ENCODE peak calls at places on chromosomes 13 and 19, in eight cellular contexts. One of them, this sample, is unnamed.

GRCh38 chr13:113877149-113877990 is 13.5 kb upstream of the GAS6 start:
- DNase-seq in foreskin fibroblast: no peak
- DNase-seq in breast epithelium: no peak
- DNase-seq in OCI-LY7: no peak
- DNase-seq in bronchial epithelial cell: no peak
- DNase-seq in cardiac muscle cell: no peak
- DNase-seq in CD8-positive, alpha-beta T cell: no peak
- DNase-seq in stomach: no peak
- DNase-seq in this sample: no peak

GRCh38 chr13:100954430-100955361 is 280.1 kb upstream of the TMTC4 start:
- DNase-seq in foreskin fibroblast: peak
- DNase-seq in breast epithelium: no peak
- DNase-seq in OCI-LY7: no peak
- DNase-seq in bronchial epithelial cell: no peak
- DNase-seq in cardiac muscle cell: peak
- DNase-seq in CD8-positive, alpha-beta T cell: no peak
- DNase-seq in stomach: no peak
- DNase-seq in this sample: peak

GRCh38 chr13:70023506-70023905 is 84.1 kb upstream of the ATXN8OS start:
- DNase-seq in foreskin fibroblast: no peak
- DNase-seq in breast epithelium: no peak
- DNase-seq in OCI-LY7: no peak
- DNase-seq in bronchial epithelial cell: no peak
- DNase-seq in cardiac muscle cell: no peak
- DNase-seq in CD8-positive, alpha-beta T cell: no peak
- DNase-seq in stomach: no peak
- DNase-seq in this sample: no peak

GRCh38 chr19:38035515-38036495 is 128.8 kb downstream of the SIPA1L3 start:
- DNase-seq in foreskin fibroblast: peak
- DNase-seq in breast epithelium: no peak
- DNase-seq in OCI-LY7: no peak
- DNase-seq in bronchial epithelial cell: no peak
- DNase-seq in cardiac muscle cell: no peak
- DNase-seq in CD8-positive, alpha-beta T cell: no peak
- DNase-seq in stomach: no peak
- DNase-seq in this sample: no peak

GRCh38 chr19:4473011-4473410 is 914 bp downstream of the HDGFL2 start:
- DNase-seq in foreskin fibroblast: no peak
- DNase-seq in breast epithelium: no peak
- DNase-seq in OCI-LY7: no peak
- DNase-seq in bronchial epithelial cell: no peak
- DNase-seq in cardiac muscle cell: no peak
- DNase-seq in CD8-positive, alpha-beta T cell: no peak
- DNase-seq in stomach: no peak
- DNase-seq in this sample: no peak

GRCh38 chr13:106471957-106472543 is 63.4 kb downstream of the EFNB2 start:
- DNase-seq in foreskin fibroblast: peak
- DNase-seq in breast epithelium: no peak
- DNase-seq in OCI-LY7: no peak
- DNase-seq in bronchial epithelial cell: peak
- DNase-seq in cardiac muscle cell: peak
- DNase-seq in CD8-positive, alpha-beta T cell: no peak
- DNase-seq in stomach: peak
- DNase-seq in this sample: peak

GRCh38 chr19:30593358-30593757 is 221.2 kb downstream of the ZNF536 start:
- DNase-seq in foreskin fibroblast: no peak
- DNase-seq in breast epithelium: no peak
- DNase-seq in OCI-LY7: no peak
- DNase-seq in bronchial epithelial cell: no peak
- DNase-seq in cardiac muscle cell: no peak
- DNase-seq in CD8-positive, alpha-beta T cell: no peak
- DNase-seq in stomach: no peak
- DNase-seq in this sample: no peak

GRCh38 chr19:18746393-18747167 is 44.5 kb downstream of the COMP start:
- DNase-seq in foreskin fibroblast: no peak
- DNase-seq in breast epithelium: no peak
- DNase-seq in OCI-LY7: no peak
- DNase-seq in bronchial epithelial cell: no peak
- DNase-seq in cardiac muscle cell: no peak
- DNase-seq in CD8-positive, alpha-beta T cell: no peak
- DNase-seq in stomach: no peak
- DNase-seq in this sample: no peak

GRCh38 chr13:94632227-94632980 is 30.7 kb downstream of the GPR180 start:
- DNase-seq in foreskin fibroblast: no peak
- DNase-seq in breast epithelium: no peak
- DNase-seq in OCI-LY7: no peak
- DNase-seq in bronchial epithelial cell: no peak
- DNase-seq in cardiac muscle cell: no peak
- DNase-seq in CD8-positive, alpha-beta T cell: no peak
- DNase-seq in stomach: no peak
- DNase-seq in this sample: no peak

GRCh38 chr13:45713106-45713690 is 11.1 kb downstream of the CBY2 start:
- DNase-seq in foreskin fibroblast: no peak
- DNase-seq in breast epithelium: no peak
- DNase-seq in OCI-LY7: no peak
- DNase-seq in bronchial epithelial cell: no peak
- DNase-seq in cardiac muscle cell: no peak
- DNase-seq in CD8-positive, alpha-beta T cell: no peak
- DNase-seq in stomach: no peak
- DNase-seq in this sample: no peak

GRCh38 chr19:53892301-53892980 is 10.4 kb downstream of the PRKCG start:
- DNase-seq in foreskin fibroblast: no peak
- DNase-seq in breast epithelium: no peak
- DNase-seq in OCI-LY7: no peak
- DNase-seq in bronchial epithelial cell: no peak
- DNase-seq in cardiac muscle cell: no peak
- DNase-seq in CD8-positive, alpha-beta T cell: no peak
- DNase-seq in stomach: no peak
- DNase-seq in this sample: no peak

GRCh38 chr19:10748924-10749434 is 31.1 kb downstream of the DNM2 start:
- DNase-seq in foreskin fibroblast: peak
- DNase-seq in breast epithelium: no peak
- DNase-seq in OCI-LY7: no peak
- DNase-seq in bronchial epithelial cell: peak
- DNase-seq in cardiac muscle cell: no peak
- DNase-seq in CD8-positive, alpha-beta T cell: no peak
- DNase-seq in stomach: peak
- DNase-seq in this sample: peak

GRCh38 chr13:77893066-77893465 is 25.6 kb downstream of the EDNRB start:
- DNase-seq in foreskin fibroblast: no peak
- DNase-seq in breast epithelium: no peak
- DNase-seq in OCI-LY7: no peak
- DNase-seq in bronchial epithelial cell: no peak
- DNase-seq in cardiac muscle cell: no peak
- DNase-seq in CD8-positive, alpha-beta T cell: no peak
- DNase-seq in stomach: no peak
- DNase-seq in this sample: no peak

GRCh38 chr19:31233288-31233687 is 115.9 kb downstream of the TSHZ3 start:
- DNase-seq in foreskin fibroblast: no peak
- DNase-seq in breast epithelium: no peak
- DNase-seq in OCI-LY7: no peak
- DNase-seq in bronchial epithelial cell: no peak
- DNase-seq in cardiac muscle cell: no peak
- DNase-seq in CD8-positive, alpha-beta T cell: no peak
- DNase-seq in stomach: no peak
- DNase-seq in this sample: peak

GRCh38 chr13:91242652-91243051 is 104.8 kb upstream of the MIR17HG start:
- DNase-seq in foreskin fibroblast: no peak
- DNase-seq in breast epithelium: no peak
- DNase-seq in OCI-LY7: no peak
- DNase-seq in bronchial epithelial cell: no peak
- DNase-seq in cardiac muscle cell: no peak
- DNase-seq in CD8-positive, alpha-beta T cell: no peak
- DNase-seq in stomach: no peak
- DNase-seq in this sample: peak

GRCh38 chr19:41398603-41399002 is 985 bp downstream of the BCKDHA start:
- DNase-seq in foreskin fibroblast: no peak
- DNase-seq in breast epithelium: no peak
- DNase-seq in OCI-LY7: no peak
- DNase-seq in bronchial epithelial cell: no peak
- DNase-seq in cardiac muscle cell: no peak
- DNase-seq in CD8-positive, alpha-beta T cell: no peak
- DNase-seq in stomach: no peak
- DNase-seq in this sample: no peak

GRCh38 chr19:41392775-41393174 is 4.4 kb downstream of the EXOSC5 start:
- DNase-seq in foreskin fibroblast: no peak
- DNase-seq in breast epithelium: no peak
- DNase-seq in OCI-LY7: no peak
- DNase-seq in bronchial epithelial cell: no peak
- DNase-seq in cardiac muscle cell: no peak
- DNase-seq in CD8-positive, alpha-beta T cell: no peak
- DNase-seq in stomach: no peak
- DNase-seq in this sample: no peak

GRCh38 chr19:41398042-41398403 is 405 bp downstream of the BCKDHA start:
- DNase-seq in foreskin fibroblast: no peak
- DNase-seq in breast epithelium: no peak
- DNase-seq in OCI-LY7: no peak
- DNase-seq in bronchial epithelial cell: peak
- DNase-seq in cardiac muscle cell: no peak
- DNase-seq in CD8-positive, alpha-beta T cell: no peak
- DNase-seq in stomach: no peak
- DNase-seq in this sample: no peak

GRCh38 chr19:41397086-41398041 is at the start of the genes BCKDHA and EXOSC5:
- DNase-seq in foreskin fibroblast: peak
- DNase-seq in breast epithelium: peak
- DNase-seq in OCI-LY7: peak
- DNase-seq in bronchial epithelial cell: peak
- DNase-seq in cardiac muscle cell: peak
- DNase-seq in CD8-positive, alpha-beta T cell: peak
- DNase-seq in stomach: peak
- DNase-seq in this sample: peak

GRCh38 chr19:41395355-41395754 is 1.8 kb downstream of the EXOSC5 start:
- DNase-seq in foreskin fibroblast: no peak
- DNase-seq in breast epithelium: no peak
- DNase-seq in OCI-LY7: no peak
- DNase-seq in bronchial epithelial cell: no peak
- DNase-seq in cardiac muscle cell: no peak
- DNase-seq in CD8-positive, alpha-beta T cell: no peak
- DNase-seq in stomach: no peak
- DNase-seq in this sample: no peak
- H3K4me3 ChIP-seq in foreskin fibroblast: no peak
- H3K4me3 ChIP-seq in breast epithelium: no peak
- H3K4me3 ChIP-seq in OCI-LY7: peak
- H3K4me3 ChIP-seq in bronchial epithelial cell: no peak
- H3K4me3 ChIP-seq in cardiac muscle cell: no peak
- H3K4me3 ChIP-seq in CD8-positive, alpha-beta T cell: no peak
- H3K4me3 ChIP-seq in stomach: no peak
- H3K4me3 ChIP-seq in this sample: no peak

GRCh38 chr13:20492641-20493040 is 33.0 kb downstream of the CRYL1 start:
- DNase-seq in foreskin fibroblast: peak
- DNase-seq in breast epithelium: no peak
- DNase-seq in OCI-LY7: peak
- DNase-seq in bronchial epithelial cell: peak
- DNase-seq in cardiac muscle cell: peak
- DNase-seq in CD8-positive, alpha-beta T cell: no peak
- DNase-seq in stomach: no peak
- DNase-seq in this sample: peak
- TF ChIP-seq CTCF in foreskin fibroblast: peak
- TF ChIP-seq CTCF in breast epithelium: no peak
- TF ChIP-seq CTCF in OCI-LY7: peak
- TF ChIP-seq CTCF in bronchial epithelial cell: peak
- TF ChIP-seq CTCF in cardiac muscle cell: peak
- TF ChIP-seq CTCF in CD8-positive, alpha-beta T cell: peak
- TF ChIP-seq CTCF in stomach: no peak
- TF ChIP-seq CTCF in this sample: peak

DNA sequence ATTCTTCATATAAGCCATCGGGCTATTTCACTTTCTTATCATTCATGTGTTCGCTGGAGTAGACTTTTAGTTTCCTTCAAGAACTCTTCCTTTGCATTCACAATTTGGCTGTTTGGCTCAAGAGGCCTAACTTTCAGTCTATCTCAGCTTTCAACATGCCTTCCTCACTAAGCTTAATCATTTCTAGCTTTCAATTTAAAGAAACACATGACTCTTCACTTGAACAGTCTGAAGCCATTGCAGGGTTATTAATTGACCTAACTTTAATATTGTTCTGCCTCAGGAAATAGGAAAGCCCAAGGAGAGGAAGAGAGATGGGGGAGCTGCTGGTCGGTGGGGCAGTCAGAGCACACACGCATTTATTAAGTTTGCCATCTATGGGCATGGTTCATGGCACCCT is 158.1 kb downstream of the SUCLA2 start:
- DNase-seq in foreskin fibroblast: no peak
- DNase-seq in breast epithelium: no peak
- DNase-seq in OCI-LY7: no peak
- DNase-seq in bronchial epithelial cell: no peak
- DNase-seq in cardiac muscle cell: no peak
- DNase-seq in CD8-positive, alpha-beta T cell: no peak
- DNase-seq in stomach: no peak
- DNase-seq in this sample: no peak
- H3K4me3 ChIP-seq in foreskin fibroblast: no peak
- H3K4me3 ChIP-seq in breast epithelium: no peak
- H3K4me3 ChIP-seq in OCI-LY7: no peak
- H3K4me3 ChIP-seq in bronchial epithelial cell: no peak
- H3K4me3 ChIP-seq in cardiac muscle cell: no peak
- H3K4me3 ChIP-seq in CD8-positive, alpha-beta T cell: no peak
- H3K4me3 ChIP-seq in stomach: no peak
- H3K4me3 ChIP-seq in this sample: no peak

GRCh38 chr19:2827022-2827421 is 7.4 kb downstream of the ZNF554 start:
- DNase-seq in foreskin fibroblast: no peak
- DNase-seq in breast epithelium: no peak
- DNase-seq in OCI-LY7: no peak
- DNase-seq in bronchial epithelial cell: no peak
- DNase-seq in cardiac muscle cell: no peak
- DNase-seq in CD8-positive, alpha-beta T cell: no peak
- DNase-seq in stomach: no peak
- DNase-seq in this sample: no peak
- TF ChIP-seq CTCF in foreskin fibroblast: no peak
- TF ChIP-seq CTCF in breast epithelium: no peak
- TF ChIP-seq CTCF in OCI-LY7: no peak
- TF ChIP-seq CTCF in bronchial epithelial cell: no peak
- TF ChIP-seq CTCF in cardiac muscle cell: no peak
- TF ChIP-seq CTCF in CD8-positive, alpha-beta T cell: no peak
- TF ChIP-seq CTCF in stomach: no peak
- TF ChIP-seq CTCF in this sample: no peak

DNA sequence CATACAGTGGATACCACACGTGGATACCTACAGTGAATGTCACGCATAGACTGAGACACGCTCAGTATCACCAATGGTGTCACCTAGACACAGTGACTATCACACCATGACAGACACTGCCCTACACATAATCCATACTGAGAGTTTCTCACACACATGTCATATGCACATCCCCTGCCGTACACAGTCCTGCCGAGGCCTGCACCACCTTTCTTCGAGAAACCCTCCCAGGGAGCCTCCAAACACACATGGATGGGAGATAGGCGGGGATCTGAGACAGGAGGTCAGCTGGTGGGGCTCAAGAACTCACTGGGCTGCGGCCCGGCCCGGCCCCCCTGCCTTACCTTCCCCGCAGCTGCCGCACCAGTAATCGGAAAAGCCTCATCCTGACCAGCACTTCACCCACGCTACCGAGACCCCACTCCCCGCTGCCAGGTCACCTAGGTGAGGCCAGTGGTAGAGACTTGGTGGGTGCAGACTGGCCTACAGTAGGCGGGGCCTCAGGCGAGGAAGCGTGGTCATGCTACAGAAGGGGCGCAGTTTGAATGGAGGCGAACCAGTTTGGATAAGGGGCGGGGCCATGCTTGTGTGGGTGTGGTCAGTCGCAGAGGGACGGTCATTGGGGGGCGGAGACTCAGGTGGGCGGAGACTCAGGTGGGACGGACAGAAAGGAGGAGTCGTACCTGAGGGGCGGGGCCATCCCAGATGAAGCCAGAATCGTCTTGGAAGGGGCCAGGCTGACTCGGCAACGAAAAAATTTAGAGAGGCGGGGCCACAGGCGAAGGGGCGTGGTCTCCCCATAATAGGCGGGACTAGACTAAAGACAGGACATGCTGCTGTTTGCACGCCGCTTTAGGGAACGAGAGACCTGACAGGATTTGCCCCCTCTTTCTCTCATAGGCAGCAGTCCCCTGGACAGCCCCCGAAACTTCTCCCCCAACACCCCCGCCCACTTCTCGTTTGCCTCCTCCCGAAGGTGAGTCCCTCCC is 2.1 kb downstream of the MAST1 start:
- DNase-seq in foreskin fibroblast: peak
- DNase-seq in breast epithelium: no peak
- DNase-seq in OCI-LY7: peak
- DNase-seq in bronchial epithelial cell: peak
- DNase-seq in cardiac muscle cell: peak
- DNase-seq in CD8-positive, alpha-beta T cell: no peak
- DNase-seq in stomach: peak
- DNase-seq in this sample: peak
- H3K4me3 ChIP-seq in foreskin fibroblast: peak
- H3K4me3 ChIP-seq in breast epithelium: peak
- H3K4me3 ChIP-seq in OCI-LY7: peak
- H3K4me3 ChIP-seq in bronchial epithelial cell: peak
- H3K4me3 ChIP-seq in cardiac muscle cell: peak
- H3K4me3 ChIP-seq in CD8-positive, alpha-beta T cell: no peak
- H3K4me3 ChIP-seq in stomach: peak
- H3K4me3 ChIP-seq in this sample: peak